ENCODE peak calls at places on chromosomes 7 and 10, in nine cellular contexts. E is cardiac muscle cell, S is mesenchymal stem cell, R is C1 segment of cervical spinal cord, L is NCI-H2081, Z is aorta, I is SW480, H is NCI-H510A treated with DMSO at 0.1 percent for 48 hours, W is iris pigment epithelial cell. U is an unnamed sample.

GRCh38 chr10:71667374-71667750 is 52.2 kb downstream of the C10orf105 start:
- DNase-seq in Z (no peak), R (no peak), I (no peak), H (no peak), E (no peak), W (no peak), S (no peak), L (no peak), U (no peak)

GRCh38 chr7:85135931-85136330 is 50.9 kb downstream of the SEMA3D start:
- DNase-seq in W (peak), R (no peak), Z (no peak), S (peak), E (peak), L (no peak), I (no peak), H (no peak), U (no peak)

GRCh38 chr7:159030490-159031134 is 114.1 kb downstream of the VIPR2 start:
- DNase-seq in H (peak), E (peak), W (peak), L (no peak), R (no peak), I (peak), Z (peak), S (peak), U (peak)

GRCh38 chr10:662686-663465 is 26.6 kb downstream of the DIP2C start:
- DNase-seq in H (no peak), L (no peak), W (no peak), I (no peak), Z (no peak), E (no peak), R (no peak), S (no peak), U (no peak)

GRCh38 chr10:18710201-18710653 is 51.0 kb downstream of the ARL5B start:
- DNase-seq in L (no peak), W (no peak), R (no peak), E (no peak), S (no peak), H (no peak), I (no peak), Z (no peak), U (no peak)

GRCh38 chr10:42990721-42991441 is 86.0 kb upstream of the RET start:
- DNase-seq in Z (no peak), L (no peak), S (no peak), E (no peak), H (no peak), W (no peak), R (no peak), I (no peak), U (no peak)

GRCh38 chr10:113360870-113361269 is 192.0 kb upstream of the HABP2 start:
- DNase-seq in H (no peak), R (no peak), I (no peak), E (no peak), S (no peak), Z (no peak), L (no peak), W (no peak), U (no peak)

GRCh38 chr10:79399242-79399831 is 46.1 kb downstream of the ZCCHC24 start:
- DNase-seq in H (peak), L (no peak), I (peak), E (peak), S (peak), R (peak), W (peak), Z (peak), U (no peak)

GRCh38 chr10:97659589-97659988 is 19.1 kb downstream of the PI4K2A start:
- DNase-seq in W (peak), I (no peak), L (no peak), S (peak), E (peak), Z (no peak), R (no peak), H (no peak), U (no peak)

GRCh38 chr10:133359554-133359971 is 1.7 kb upstream of the FUOM start:
- DNase-seq in H (peak), R (no peak), I (peak), S (no peak), L (peak), E (no peak), W (no peak), Z (no peak), U (peak)

GRCh38 chr10:33460461-33461294 is 126.2 kb upstream of the NRP1 start:
- DNase-seq in Z (peak), I (no peak), L (no peak), S (peak), R (no peak), E (peak), W (peak), H (no peak), U (no peak)

GRCh38 chr10:113027574-113028392 is 77.7 kb downstream of the TCF7L2 start:
- DNase-seq in E (no peak), I (no peak), W (peak), S (peak), R (no peak), Z (no peak), H (no peak), L (no peak), U (no peak)

GRCh38 chr10:91597397-91597881 is 35.4 kb downstream of the PPP1R3C start:
- DNase-seq in L (peak), H (peak), S (peak), R (no peak), W (no peak), I (no peak), Z (no peak), E (peak), U (no peak)

GRCh38 chr10:70162892-70163201 is 7.5 kb downstream of the SAR1A start:
- DNase-seq in E (no peak), Z (no peak), W (no peak), R (no peak), S (peak), I (no peak), H (no peak), L (no peak), U (no peak)

GRCh38 chr7:149669121-149669818 is 104.1 kb downstream of the ZNF467 start:
- DNase-seq in Z (no peak), L (no peak), H (no peak), I (peak), W (peak), S (peak), R (no peak), E (peak), U (peak)

GRCh38 chr10:91389636-91390512 is 20.3 kb upstream of the HECTD2 start:
- DNase-seq in R (no peak), L (peak), H (peak), W (peak), I (peak), Z (no peak), E (peak), S (peak), U (peak)

GRCh38 chr10:451021-451471 is 238.4 kb downstream of the DIP2C start:
- DNase-seq in E (no peak), S (no peak), L (no peak), I (no peak), R (no peak), W (no peak), Z (no peak), H (no peak), U (no peak)

U was measured in NCI-H526 treated with DMSO at 0.1 percent for 48 hours.